ENCODE peak calls at places on chromosomes 6 and 20, in seven cellular contexts. Z is GM10248, W is neural progenitor cell, D is 8988T, C is DMS53, L is SW 1271, V is AG08396. I is an unnamed sample.
A peak's percentile ranks its signal among the peaks of the same experiment; 100 is the strongest.

GRCh38 chr6:40356242-40356910 is 230.8 kb downstream of the LRFN2 start:
- DNase-seq in V (no peak), Z (no peak), L (no peak), D (no peak), W (no peak), C (no peak), I (peak; percentile 58)

GRCh38 chr6:159229526-159229925 is 60.3 kb downstream of the FNDC1 start:
- DNase-seq in W (no peak), V (no peak), C (no peak), Z (no peak), D (no peak), L (no peak), I (peak; percentile 32)

GRCh38 chr6:70404658-70405057 is 8.7 kb upstream of the FAM135A start:
- DNase-seq in V (no peak), Z (no peak), W (no peak), L (no peak), C (no peak), D (no peak), I (no peak)

GRCh38 chr20:25058797-25059486 is 1.0 kb upstream of the ACSS1 start:
- DNase-seq in L (no peak), C (peak; percentile 49), V (no peak), W (peak; percentile 40), Z (no peak), D (no peak), I (no peak)

GRCh38 chr20:32650545-32650944 is 23.2 kb downstream of the C20orf203 start:
- DNase-seq in C (no peak), W (no peak), D (no peak), V (no peak), Z (no peak), L (no peak), I (no peak)

GRCh38 chr20:62212309-62212708 is 7.8 kb downstream of the HRH3 start:
- DNase-seq in V (no peak), Z (no peak), C (no peak), D (no peak), W (no peak), L (no peak), I (no peak)

GRCh38 chr20:62201173-62202082 is 18.6 kb downstream of the MTG2 start:
- DNase-seq in L (no peak), V (no peak), W (no peak), D (no peak), C (no peak), Z (peak; percentile 62), I (no peak)

GRCh38 chr6:133951881-133952814 is 876 bp upstream of the TBPL1 start:
- DNase-seq in V (peak; percentile 87), D (peak; percentile 28), L (peak; percentile 69), C (peak; percentile 78), W (peak; percentile 64), Z (peak; percentile 71), I (peak; percentile 54)

GRCh38 chr6:16496982-16497823 is 258.8 kb downstream of the GMPR start:
- DNase-seq in C (no peak), Z (no peak), V (peak; percentile 43), L (no peak), W (peak; percentile 21), D (no peak), I (no peak)

GRCh38 chr20:25310268-25310920 is 62.5 kb downstream of the PYGB start:
- DNase-seq in W (peak; percentile 30), Z (peak; percentile 82), V (peak; percentile 90), C (peak; percentile 96), L (peak; percentile 79), D (no peak), I (peak; percentile 68)

GRCh38 chr6:34679552-34680255 is 16.9 kb downstream of the ILRUN start:
- DNase-seq in W (no peak), C (no peak), V (no peak), L (no peak), Z (no peak), D (no peak), I (no peak)

GRCh38 chr6:6998194-6998569 is 109.6 kb upstream of the RREB1 start:
- DNase-seq in L (no peak), V (no peak), C (peak; percentile 35), Z (no peak), W (no peak), D (no peak), I (peak; percentile 52)

GRCh38 chr6:139172151-139172550 is 37.3 kb downstream of the HECA start:
- DNase-seq in D (no peak), Z (no peak), C (no peak), W (no peak), V (no peak), L (no peak), I (no peak)

GRCh38 chr6:163712981-163713380 is 298.5 kb downstream of the QKI start:
- DNase-seq in D (no peak), C (no peak), L (no peak), V (no peak), Z (no peak), W (no peak), I (no peak)

GRCh38 chr6:25477006-25477590 is 174.9 kb upstream of the SCGN start:
- DNase-seq in C (no peak), V (no peak), D (no peak), Z (no peak), L (no peak), W (no peak), I (no peak)

GRCh38 chr20:61934716-61935530 is 130.8 kb downstream of the TAF4 start:
- DNase-seq in W (no peak), C (no peak), D (no peak), V (no peak), Z (no peak), L (no peak), I (no peak)

GRCh38 chr20:3560578-3560977 is 89.8 kb downstream of the ATRN start:
- DNase-seq in Z (no peak), W (no peak), V (peak; percentile 29), D (no peak), L (no peak), C (no peak), I (no peak)

GRCh38 chr6:18388942-18389341 is 1.8 kb downstream of the RNF144B start:
- DNase-seq in Z (no peak), V (peak; percentile 62), D (no peak), W (no peak), C (no peak), L (no peak), I (no peak)

GRCh38 chr6:125834347-125834746 is 43.6 kb downstream of the NCOA7 start:
- DNase-seq in C (no peak), D (no peak), V (no peak), Z (no peak), W (no peak), L (no peak), I (no peak)

GRCh38 chr6:167799033-167799933 is 27.4 kb upstream of the AFDN start:
- DNase-seq in Z (no peak), C (peak; percentile 43), V (no peak), L (no peak), W (no peak), D (no peak), I (peak; percentile 43)

GRCh38 chr20:23019403-23019802 is 15.7 kb upstream of the SSTR4 start:
- DNase-seq in Z (no peak), L (no peak), D (no peak), V (no peak), C (no peak), W (no peak), I (no peak)

GRCh38 chr6:130148181-130148580 is 74.6 kb downstream of the SAMD3 start:
- DNase-seq in V (no peak), C (peak; percentile 3), W (no peak), D (no peak), L (no peak), Z (peak; percentile 26), I (no peak)

GRCh38 chr6:44470746-44471145 is 83.2 kb downstream of the CDC5L start:
- DNase-seq in W (no peak), V (no peak), L (no peak), C (no peak), D (no peak), Z (no peak), I (no peak)

GRCh38 chr20:45962031-45962755 is 9.8 kb downstream of the ZNF335 start:
- DNase-seq in D (no peak), V (no peak), Z (no peak), W (no peak), C (no peak), L (no peak), I (no peak)

GRCh38 chr20:53162251-53162835 is 190.2 kb downstream of the TSHZ2 start:
- DNase-seq in D (no peak), Z (peak; percentile 16), L (no peak), W (peak; percentile 65), V (peak; percentile 33), C (peak; percentile 36), I (peak; percentile 64)

GRCh38 chr20:62860924-62861691 is 514 bp downstream of the TCFL5 start:
- DNase-seq in W (peak; percentile 65), V (no peak), Z (no peak), D (no peak), L (no peak), C (peak; percentile 75), I (peak; percentile 46)

GRCh38 chr6:6699741-6700367 is 111.3 kb downstream of the LY86 start:
- DNase-seq in Z (no peak), D (no peak), L (no peak), C (peak; percentile 75), V (peak; percentile 90), W (peak; percentile 28), I (peak; percentile 100)

GRCh38 chr6:110043366-110043994 is 65.4 kb downstream of the GPR6 start:
- DNase-seq in V (no peak), W (no peak), L (no peak), D (no peak), Z (no peak), C (no peak), I (no peak)

GRCh38 chr20:52490715-52491430 is 299.3 kb upstream of the ZFP64 start:
- DNase-seq in Z (no peak), V (peak; percentile 33), D (no peak), L (peak; percentile 49), W (no peak), C (no peak), I (no peak)

I was measured in MG63.